ENCODE peak calls at places on chromosomes 11 and 22, in seven cellular contexts. E, I, C, P, H, G and L are unnamed samples. For H3K36me3, the result is how much of the 10 kb centered on the place peaks cover.

GRCh38 chr11:7098235-7098832 is 9.5 kb downstream of the RBMXL2 start:
- DNase-seq in C (peak), G (peak), P (no peak), E (no peak), I (no peak), H (no peak), L (no peak)

GRCh38 chr11:3050386-3051325 is 6.6 kb downstream of the CARS1 start:
- DNase-seq in H (no peak), E (no peak), P (no peak), C (no peak), G (no peak), I (no peak), L (no peak)

GRCh38 chr11:118672865-118673264 is 6.6 kb downstream of the TREH start:
- DNase-seq in E (no peak), P (no peak), I (no peak), G (no peak), C (no peak), H (no peak), L (no peak)

GRCh38 chr11:126592496-126593410 is 237.3 kb downstream of the ST3GAL4 start:
- DNase-seq in H (no peak), E (no peak), C (peak), P (no peak), G (no peak), I (no peak), L (no peak)

GRCh38 chr11:88553204-88553603 is 215.7 kb upstream of the CTSC start:
- DNase-seq in I (no peak), P (no peak), H (no peak), G (no peak), E (no peak), C (peak), L (no peak)

GRCh38 chr11:132992838-132993680 is 539.2 kb downstream of the OPCML start:
- DNase-seq in P (no peak), I (no peak), H (no peak), G (no peak), C (peak), E (no peak), L (no peak)

GRCh38 chr22:27100789-27101188 is 443.4 kb downstream of the MIAT start:
- DNase-seq in C (peak), P (no peak), G (no peak), E (peak), I (no peak), H (no peak), L (peak)

GRCh38 chr11:108592591-108593213 is 866 bp downstream of the EXPH5 start:
- DNase-seq in G (no peak), E (peak), C (no peak), I (peak), H (peak), P (no peak), L (peak)

DNA sequence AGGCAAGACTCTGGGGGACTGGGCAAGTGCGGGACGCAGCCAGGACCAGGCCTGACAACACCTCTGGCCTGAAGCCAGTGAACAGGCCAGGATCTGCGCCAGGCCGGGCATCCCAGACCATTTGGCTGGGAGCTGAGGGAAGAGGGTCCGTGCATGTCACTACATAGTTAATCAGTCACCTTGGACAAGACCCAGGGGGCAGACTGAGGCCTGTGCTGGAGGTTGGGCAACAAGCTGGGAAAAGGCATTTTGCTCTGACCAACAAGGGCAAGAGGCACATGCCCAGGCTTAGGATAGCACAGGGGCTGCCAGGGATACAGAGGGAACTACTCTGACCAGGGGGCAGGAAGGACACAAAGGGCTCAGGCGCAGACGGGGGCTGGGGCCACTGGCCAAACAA is 7.0 kb upstream of the CHADL start:
- DNase-seq in P (no peak), H (peak), G (no peak), E (no peak), C (no peak), I (no peak), L (no peak)
- H3K36me3 ChIP-seq in P (half or more), H (under half), G (under half), E (under half), C (half or more), I (under half), L (half or more)

GRCh38 chr11:115912484-115912945 is 408.3 kb upstream of the CADM1 start:
- DNase-seq in H (no peak), E (no peak), C (peak), I (no peak), G (no peak), P (no peak), L (peak)
- TF ChIP-seq CTCF in H (peak), E (no peak), C (peak), I (no peak), G (no peak), P (no peak), L (no peak)

GRCh38 chr11:65421204-65422103 is 1.1 kb upstream of the NEAT1 start:
- DNase-seq in G (peak), C (peak), H (peak), I (peak), P (peak), E (peak), L (peak)
- TF ChIP-seq POLR2A in G (no peak), C (peak), H (peak), I (peak), P (peak), E (peak), L (peak)

DNA sequence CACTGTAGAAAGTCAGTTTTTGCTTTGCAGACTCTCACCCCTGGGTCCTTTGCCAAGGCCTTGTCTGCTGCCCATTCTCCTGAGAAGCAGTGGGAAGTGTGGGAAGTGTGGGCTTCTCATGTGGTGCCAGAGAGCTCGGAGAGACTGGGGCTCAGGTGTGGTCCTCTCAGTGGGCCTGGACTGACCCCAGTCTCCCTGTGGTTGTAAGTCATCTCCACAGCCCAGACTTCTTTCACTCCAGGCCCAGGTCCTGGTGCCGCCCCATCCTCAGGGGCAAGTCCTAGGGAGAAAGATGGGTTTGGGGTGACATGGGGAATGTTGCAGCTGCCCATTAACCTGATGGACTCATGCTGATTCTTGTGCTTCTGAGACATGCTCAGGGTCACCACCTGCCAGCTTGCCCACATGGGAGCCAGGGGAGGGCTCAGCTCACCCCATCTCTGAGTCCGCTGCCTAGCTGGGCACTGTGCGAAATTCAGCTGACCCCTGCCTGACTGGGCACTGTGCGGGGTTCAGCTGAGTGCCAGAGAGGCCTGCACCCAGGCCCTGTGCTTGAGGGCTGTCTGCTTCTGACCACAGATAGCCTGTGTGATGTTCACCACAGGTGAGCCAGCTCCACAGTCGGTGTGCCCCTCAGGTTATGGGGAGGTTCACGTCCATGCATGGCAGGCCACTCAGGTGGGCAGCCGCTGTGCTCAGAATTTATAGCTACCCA is 84.7 kb upstream of the SUSD2 start:
- DNase-seq in E (no peak), I (no peak), H (peak), C (no peak), G (no peak), P (no peak), L (no peak)
- H3K36me3 ChIP-seq in E (under half), I (under half), H (under half), C (under half), G (under half), P (half or more), L (under half)

GRCh38 chr11:73269353-73270088 is 2.6 kb upstream of the P2RY6 start:
- DNase-seq in C (no peak), I (peak), G (no peak), P (no peak), H (peak), E (no peak), L (peak)

GRCh38 chr11:73271936-73272679 is at the start of gene P2RY6:
- DNase-seq in P (no peak), C (peak), E (no peak), H (peak), I (peak), G (no peak), L (no peak)

GRCh38 chr11:73270855-73271477 is 1.2 kb upstream of the P2RY6 start:
- DNase-seq in G (no peak), P (no peak), H (peak), C (no peak), E (no peak), I (peak), L (no peak)

GRCh38 chr11:73268671-73269271 is 3.4 kb upstream of the P2RY6 start:
- DNase-seq in G (no peak), I (peak), E (no peak), P (no peak), H (peak), C (no peak), L (no peak)

DNA sequence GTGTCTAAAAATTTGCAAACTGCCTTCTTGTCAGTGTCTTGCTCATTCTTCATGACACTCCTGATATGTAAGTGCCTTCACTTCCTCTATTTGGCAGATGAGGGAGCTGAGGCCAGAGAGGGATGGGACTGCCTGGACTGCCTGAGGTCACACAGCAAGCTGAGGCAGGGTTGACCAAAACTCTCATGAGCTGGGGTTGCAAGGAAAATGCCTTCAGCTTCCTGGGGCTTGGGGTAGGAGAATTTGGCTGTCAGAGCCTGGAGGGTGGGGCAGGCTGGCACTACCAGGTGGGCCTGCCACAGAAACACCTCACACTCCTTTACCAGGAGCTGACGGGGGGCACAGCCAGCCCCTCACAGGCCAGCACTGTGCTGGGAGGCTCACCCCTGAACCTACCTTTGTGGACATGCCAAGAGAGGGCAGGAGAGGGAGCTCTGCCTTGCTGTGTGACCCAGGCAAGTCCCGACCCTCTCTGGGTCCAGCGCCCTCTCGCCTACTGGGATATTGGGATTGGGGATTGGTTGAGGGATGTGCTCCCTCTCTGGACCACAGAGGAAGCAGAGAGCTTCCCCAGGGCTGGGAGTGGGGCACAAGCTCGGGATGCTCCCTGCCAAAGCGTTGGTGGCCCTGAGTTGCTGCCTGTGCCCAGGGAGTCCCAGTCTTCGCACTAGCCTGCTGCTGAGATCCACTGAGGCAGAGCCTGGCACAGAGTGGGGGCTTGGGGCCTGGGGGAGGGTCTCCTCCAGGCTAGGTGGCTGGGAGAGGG is 1.9 kb upstream of the P2RY6 start:
- DNase-seq in H (peak), E (no peak), G (no peak), C (no peak), P (no peak), I (peak), L (no peak)
- TF ChIP-seq CTCF in H (no peak), E (no peak), G (no peak), C (no peak), P (no peak), I (no peak), L (no peak)

GRCh38 chr22:19480173-19480568 is 451 bp downstream of the CDC45 start:
- DNase-seq in P (no peak), E (no peak), I (no peak), G (no peak), H (no peak), C (no peak), L (no peak)

GRCh38 chr22:19478086-19478392 is 954 bp downstream of the UFD1 start:
- DNase-seq in G (no peak), C (no peak), H (no peak), P (no peak), E (no peak), I (no peak), L (no peak)

GRCh38 chr22:19477321-19478085 is 1.5 kb downstream of the UFD1 start:
- DNase-seq in H (peak), G (no peak), I (no peak), C (peak), E (no peak), P (no peak), L (no peak)

GRCh38 chr22:19479358-19480172 is at the start of gene CDC45:
- DNase-seq in G (peak), H (peak), I (peak), E (peak), C (peak), P (peak), L (peak)

DNA sequence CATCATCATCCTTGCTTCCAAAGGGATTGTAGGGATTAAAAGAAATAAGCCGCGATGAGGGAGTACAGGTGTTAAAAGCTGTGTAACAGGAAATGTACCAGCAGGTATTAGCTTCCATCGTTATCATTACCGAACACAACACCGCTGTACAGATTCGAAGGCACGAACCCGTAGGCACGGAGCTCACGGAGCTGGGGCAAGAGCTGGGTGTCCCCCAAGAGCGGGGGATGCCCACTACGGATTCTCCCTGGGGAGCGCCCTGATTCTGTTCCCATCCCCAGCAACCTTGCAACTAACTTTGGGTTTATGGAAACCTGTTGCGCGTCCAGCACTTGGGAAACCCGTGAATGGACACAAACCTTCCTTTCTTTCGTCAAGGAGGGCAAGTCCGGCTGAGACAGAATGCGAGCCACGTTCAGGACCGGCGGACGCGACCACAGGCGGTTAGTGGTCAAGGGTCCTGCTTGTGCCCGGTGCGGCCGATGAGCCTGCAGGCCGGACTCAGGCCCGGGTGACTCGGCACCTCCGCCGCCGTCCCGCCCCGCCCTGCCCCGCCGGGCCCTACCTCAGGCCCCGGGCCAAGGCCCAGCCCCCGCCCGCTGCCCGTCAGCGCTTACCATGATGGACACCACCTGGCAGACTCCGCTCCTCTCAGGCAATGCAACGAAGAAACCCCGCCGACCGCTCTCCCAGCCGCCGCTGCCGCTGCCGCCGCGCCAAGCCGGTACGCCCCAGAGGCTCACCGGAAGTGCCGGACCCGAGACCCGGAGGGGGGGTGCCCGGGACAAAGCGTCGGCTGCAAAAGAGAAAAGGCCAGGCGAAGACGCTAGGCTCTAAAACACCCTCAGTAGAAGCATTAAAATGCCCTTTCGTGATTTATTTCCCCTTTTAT is at the start of gene UFD1:
- DNase-seq in H (peak), E (peak), C (peak), G (no peak), P (peak), I (peak), L (peak)
- TF ChIP-seq POLR2A in H (peak), E (no peak), C (peak), G (no peak), P (peak), I (peak), L (peak)

GRCh38 chr11:60933416-60933815 is 9.2 kb downstream of the TMEM132A start:
- DNase-seq in H (no peak), G (no peak), P (no peak), I (no peak), E (no peak), C (no peak), L (no peak)
- H3K36me3 ChIP-seq in H (under half), G (under half), P (half or more), I (under half), E (under half), C (half or more), L (under half)

DNA sequence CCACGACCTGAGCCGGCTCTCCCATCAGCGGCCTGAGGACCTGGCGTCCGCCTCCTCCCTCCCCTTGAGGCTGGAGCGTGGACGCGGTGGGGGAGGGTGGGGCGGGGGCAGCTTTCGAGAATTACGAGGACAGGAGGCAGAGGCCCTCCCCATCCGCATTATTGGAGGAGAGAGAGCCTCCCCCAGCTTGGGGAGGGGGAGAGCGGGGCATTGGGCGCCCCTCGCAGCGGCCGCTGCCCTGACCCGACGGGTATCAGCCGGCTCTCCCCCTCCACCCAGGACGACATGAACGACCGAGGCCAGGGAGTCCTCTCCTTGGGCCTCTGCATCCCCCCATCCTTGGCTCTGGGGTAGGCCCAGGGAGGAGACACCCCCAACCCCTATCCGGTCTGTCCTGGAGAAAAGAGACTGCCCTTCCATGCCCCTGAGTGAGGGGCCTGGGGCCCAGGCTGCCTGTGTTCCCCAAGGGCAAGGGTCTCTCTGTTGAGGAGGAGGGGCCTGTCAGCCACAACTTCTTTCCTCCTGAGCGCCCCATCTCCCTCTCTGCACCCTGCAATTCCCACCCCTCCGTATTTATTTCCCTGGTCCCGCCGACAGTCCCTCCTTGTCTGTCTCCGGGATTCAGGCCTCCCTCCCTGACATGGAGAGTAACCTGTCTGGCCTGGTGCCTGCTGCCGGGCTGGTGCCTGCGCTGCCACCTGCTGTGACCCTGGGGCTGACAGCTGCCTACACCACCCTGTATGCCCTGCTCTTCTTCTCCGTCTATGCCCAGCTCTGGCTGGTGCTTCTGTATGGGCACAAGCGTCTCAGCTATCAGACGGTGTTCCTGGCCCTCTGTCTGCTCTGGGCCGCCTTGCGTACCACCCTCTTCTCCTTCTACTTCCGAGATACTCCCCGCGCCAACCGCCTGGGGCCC is 495 bp downstream of the GPR137 start:
- DNase-seq in C (no peak), P (no peak), E (peak), G (no peak), H (peak), I (no peak), L (peak)
- TF ChIP-seq CTCF in C (no peak), P (no peak), E (no peak), G (no peak), H (no peak), I (no peak), L (no peak)